ENCODE peak calls at places on chromosomes 1 and 21, in five cellular contexts. W is K562; K is effector memory CD8-positive, alpha-beta T cell; C is T-cell; R is stimulated activated naive B cell treated with anti-CD40 and anti-IgM and Interleukin-4, amounts not matched to agents 10 μg/mL and 1 μg/mL and 100 μg/mL, for 72 hours. Q is an unnamed sample.

GRCh38 chr1:241917487-241917886 is 40.1 kb upstream of the BECN2 start:
- DNase-seq in C (no peak), R (no peak), W (no peak), K (no peak), Q (no peak)

GRCh38 chr1:78472851-78473496 is 17.8 kb upstream of the PTGFR start:
- DNase-seq in W (no peak), K (no peak), R (no peak), C (no peak), Q (no peak)

GRCh38 chr1:235069577-235070563 is 58.8 kb downstream of the TOMM20 start:
- DNase-seq in R (no peak), C (no peak), W (no peak), K (no peak), Q (no peak)

GRCh38 chr1:227947678-227948492 is at the start of gene WNT9A:
- DNase-seq in W (peak), K (no peak), R (no peak), C (no peak), Q (no peak)

GRCh38 chr1:80384960-80385359 is 1378.4 kb upstream of the ADGRL4 start:
- DNase-seq in K (no peak), W (no peak), C (no peak), R (no peak), Q (no peak)

GRCh38 chr1:181129771-181130606 is 41.5 kb downstream of the IER5 start:
- DNase-seq in C (no peak), K (no peak), R (no peak), W (peak), Q (no peak)

GRCh38 chr21:41437754-41438153 is 11.7 kb downstream of the MX1 start:
- DNase-seq in W (no peak), R (no peak), K (no peak), C (no peak), Q (no peak)

GRCh38 chr1:119347858-119348257 is 20.7 kb upstream of the HAO2 start:
- DNase-seq in K (no peak), R (peak), C (no peak), W (no peak), Q (no peak)

GRCh38 chr1:41914515-41914914 is 4.2 kb downstream of the HIVEP3 start:
- DNase-seq in C (no peak), R (no peak), W (no peak), K (no peak), Q (no peak)

GRCh38 chr1:44072204-44072603 is 40.9 kb upstream of the SLC6A9 start:
- DNase-seq in C (no peak), W (peak), K (no peak), R (no peak), Q (no peak)

GRCh38 chr1:108043712-108044111 is 78.7 kb upstream of the VAV3 start:
- DNase-seq in W (peak), C (no peak), K (no peak), R (peak), Q (no peak)

GRCh38 chr1:242004751-242005495 is 6.0 kb upstream of the MAP1LC3C start:
- DNase-seq in K (no peak), C (no peak), R (no peak), W (no peak), Q (no peak)

GRCh38 chr1:33719771-33720670 is 143.9 kb upstream of the HMGB4 start:
- DNase-seq in C (no peak), R (no peak), K (no peak), W (no peak), Q (no peak)

GRCh38 chr1:205961405-205961804 is 18.1 kb upstream of the SLC26A9 start:
- DNase-seq in K (no peak), R (no peak), C (no peak), W (no peak), Q (peak)

GRCh38 chr1:204296431-204296988 is 63.2 kb downstream of the PLEKHA6 start:
- DNase-seq in K (no peak), C (no peak), R (no peak), W (no peak), Q (no peak)

GRCh38 chr1:14842361-14842760 is 243.9 kb downstream of the KAZN start:
- DNase-seq in W (no peak), R (no peak), K (no peak), C (no peak), Q (no peak)

GRCh38 chr1:41880261-41880660 is 38.5 kb downstream of the HIVEP3 start:
- DNase-seq in K (no peak), R (no peak), W (no peak), C (no peak), Q (no peak)

GRCh38 chr1:205588691-205589445 is 42.9 kb downstream of the ELK4 start:
- DNase-seq in W (peak), C (no peak), R (no peak), K (no peak), Q (no peak)

Q was measured in activated T-helper 1 cell treated with anti-CD3 and anti-CD28 coated beads, Interleukin-12 subunit alpha, Interleukin-12 subunit beta, Interleukin-2, Interleukin-4 antibody, amounts not matched to agents 30 ng/mL and 10 ng/mL and 1 ng/mL, durations not matched to agents 14 hours and 24 hours and 36 hours.